ENCODE peak calls at places on chromosomes 2 and 18, in ten cellular contexts. One of them, this sample, is unnamed.
A peak's percentile ranks its signal among the peaks of the same experiment; 100 is the strongest.

GRCh38 chr2:31365348-31365747 is 49.2 kb downstream of the XDH start:
- DNase-seq in thoracic aorta: no peak
- DNase-seq in HS-5: no peak
- DNase-seq in caudate nucleus: no peak
- DNase-seq in Calu3: no peak
- DNase-seq in transverse colon: no peak
- DNase-seq in SHP77 treated with DMSO at 0.1 percent for 48 hours: no peak
- DNase-seq in activated T-helper 9 cell treated with anti-CD3 and anti-CD28 coated beads, Interleukin-2, amount 50 U/mL, for 16 hours: no peak
- DNase-seq in stimulated activated CD8-positive, alpha-beta memory T cell treated with anti-CD3 and anti-CD28 coated beads, Interleukin-15, amount 100 ng/mL, for 24 hours: no peak
- DNase-seq in left lobe of liver: no peak
- DNase-seq in this sample: no peak

GRCh38 chr18:23495723-23496440 is 7.4 kb upstream of the RMC1 start:
- DNase-seq in thoracic aorta: no peak
- DNase-seq in HS-5: no peak
- DNase-seq in caudate nucleus: no peak
- DNase-seq in Calu3: no peak
- DNase-seq in transverse colon: peak; percentile 35
- DNase-seq in SHP77 treated with DMSO at 0.1 percent for 48 hours: peak; percentile 2
- DNase-seq in activated T-helper 9 cell treated with anti-CD3 and anti-CD28 coated beads, Interleukin-2, amount 50 U/mL, for 16 hours: no peak
- DNase-seq in stimulated activated CD8-positive, alpha-beta memory T cell treated with anti-CD3 and anti-CD28 coated beads, Interleukin-15, amount 100 ng/mL, for 24 hours: no peak
- DNase-seq in left lobe of liver: no peak
- DNase-seq in this sample: no peak

GRCh38 chr2:103003750-103004250 is 242.0 kb downstream of the TMEM182 start:
- DNase-seq in thoracic aorta: no peak
- DNase-seq in HS-5: no peak
- DNase-seq in caudate nucleus: no peak
- DNase-seq in Calu3: no peak
- DNase-seq in transverse colon: no peak
- DNase-seq in SHP77 treated with DMSO at 0.1 percent for 48 hours: no peak
- DNase-seq in activated T-helper 9 cell treated with anti-CD3 and anti-CD28 coated beads, Interleukin-2, amount 50 U/mL, for 16 hours: no peak
- DNase-seq in stimulated activated CD8-positive, alpha-beta memory T cell treated with anti-CD3 and anti-CD28 coated beads, Interleukin-15, amount 100 ng/mL, for 24 hours: no peak
- DNase-seq in left lobe of liver: no peak
- DNase-seq in this sample: no peak

GRCh38 chr2:74440378-74441110 is 1.2 kb downstream of the RTKN start:
- DNase-seq in thoracic aorta: peak; percentile 40
- DNase-seq in HS-5: no peak
- DNase-seq in caudate nucleus: peak; percentile 85
- DNase-seq in Calu3: peak; percentile 92
- DNase-seq in transverse colon: peak; percentile 89
- DNase-seq in SHP77 treated with DMSO at 0.1 percent for 48 hours: peak; percentile 61
- DNase-seq in activated T-helper 9 cell treated with anti-CD3 and anti-CD28 coated beads, Interleukin-2, amount 50 U/mL, for 16 hours: no peak
- DNase-seq in stimulated activated CD8-positive, alpha-beta memory T cell treated with anti-CD3 and anti-CD28 coated beads, Interleukin-15, amount 100 ng/mL, for 24 hours: no peak
- DNase-seq in left lobe of liver: peak; percentile 89
- DNase-seq in this sample: peak; percentile 29

GRCh38 chr2:96092896-96093295 is 23.5 kb downstream of the ADRA2B start:
- DNase-seq in thoracic aorta: no peak
- DNase-seq in HS-5: no peak
- DNase-seq in caudate nucleus: no peak
- DNase-seq in Calu3: no peak
- DNase-seq in transverse colon: peak; percentile 6
- DNase-seq in SHP77 treated with DMSO at 0.1 percent for 48 hours: no peak
- DNase-seq in activated T-helper 9 cell treated with anti-CD3 and anti-CD28 coated beads, Interleukin-2, amount 50 U/mL, for 16 hours: no peak
- DNase-seq in stimulated activated CD8-positive, alpha-beta memory T cell treated with anti-CD3 and anti-CD28 coated beads, Interleukin-15, amount 100 ng/mL, for 24 hours: no peak
- DNase-seq in left lobe of liver: peak; percentile 35
- DNase-seq in this sample: no peak

GRCh38 chr2:147165682-147166081 is 679.1 kb upstream of the ACVR2A start:
- DNase-seq in thoracic aorta: no peak
- DNase-seq in HS-5: no peak
- DNase-seq in caudate nucleus: no peak
- DNase-seq in Calu3: no peak
- DNase-seq in transverse colon: no peak
- DNase-seq in SHP77 treated with DMSO at 0.1 percent for 48 hours: no peak
- DNase-seq in activated T-helper 9 cell treated with anti-CD3 and anti-CD28 coated beads, Interleukin-2, amount 50 U/mL, for 16 hours: no peak
- DNase-seq in stimulated activated CD8-positive, alpha-beta memory T cell treated with anti-CD3 and anti-CD28 coated beads, Interleukin-15, amount 100 ng/mL, for 24 hours: no peak
- DNase-seq in left lobe of liver: no peak
- DNase-seq in this sample: no peak

GRCh38 chr2:166068981-166069380 is 58.8 kb downstream of the SCN1A start:
- DNase-seq in thoracic aorta: no peak
- DNase-seq in HS-5: no peak
- DNase-seq in caudate nucleus: no peak
- DNase-seq in Calu3: no peak
- DNase-seq in transverse colon: no peak
- DNase-seq in SHP77 treated with DMSO at 0.1 percent for 48 hours: no peak
- DNase-seq in activated T-helper 9 cell treated with anti-CD3 and anti-CD28 coated beads, Interleukin-2, amount 50 U/mL, for 16 hours: no peak
- DNase-seq in stimulated activated CD8-positive, alpha-beta memory T cell treated with anti-CD3 and anti-CD28 coated beads, Interleukin-15, amount 100 ng/mL, for 24 hours: no peak
- DNase-seq in left lobe of liver: no peak
- DNase-seq in this sample: no peak

GRCh38 chr2:113886479-113887383 is 3.2 kb upstream of the ACTR3 start:
- DNase-seq in thoracic aorta: no peak
- DNase-seq in HS-5: peak; percentile 90
- DNase-seq in caudate nucleus: no peak
- DNase-seq in Calu3: peak; percentile 35
- DNase-seq in transverse colon: peak; percentile 72
- DNase-seq in SHP77 treated with DMSO at 0.1 percent for 48 hours: no peak
- DNase-seq in activated T-helper 9 cell treated with anti-CD3 and anti-CD28 coated beads, Interleukin-2, amount 50 U/mL, for 16 hours: no peak
- DNase-seq in stimulated activated CD8-positive, alpha-beta memory T cell treated with anti-CD3 and anti-CD28 coated beads, Interleukin-15, amount 100 ng/mL, for 24 hours: no peak
- DNase-seq in left lobe of liver: no peak
- DNase-seq in this sample: no peak

GRCh38 chr2:1972948-1973347 is 228.6 kb upstream of the PXDN start:
- DNase-seq in thoracic aorta: no peak
- DNase-seq in HS-5: no peak
- DNase-seq in caudate nucleus: no peak
- DNase-seq in Calu3: no peak
- DNase-seq in transverse colon: no peak
- DNase-seq in SHP77 treated with DMSO at 0.1 percent for 48 hours: no peak
- DNase-seq in activated T-helper 9 cell treated with anti-CD3 and anti-CD28 coated beads, Interleukin-2, amount 50 U/mL, for 16 hours: no peak
- DNase-seq in stimulated activated CD8-positive, alpha-beta memory T cell treated with anti-CD3 and anti-CD28 coated beads, Interleukin-15, amount 100 ng/mL, for 24 hours: no peak
- DNase-seq in left lobe of liver: no peak
- DNase-seq in this sample: no peak

GRCh38 chr2:20917724-20918572 is 95.0 kb upstream of the LDAH start:
- DNase-seq in thoracic aorta: no peak
- DNase-seq in HS-5: no peak
- DNase-seq in caudate nucleus: no peak
- DNase-seq in Calu3: no peak
- DNase-seq in transverse colon: no peak
- DNase-seq in SHP77 treated with DMSO at 0.1 percent for 48 hours: no peak
- DNase-seq in activated T-helper 9 cell treated with anti-CD3 and anti-CD28 coated beads, Interleukin-2, amount 50 U/mL, for 16 hours: no peak
- DNase-seq in stimulated activated CD8-positive, alpha-beta memory T cell treated with anti-CD3 and anti-CD28 coated beads, Interleukin-15, amount 100 ng/mL, for 24 hours: no peak
- DNase-seq in left lobe of liver: no peak
- DNase-seq in this sample: no peak

GRCh38 chr2:3127279-3127690 is 250.3 kb downstream of the EIPR1 start:
- DNase-seq in thoracic aorta: no peak
- DNase-seq in HS-5: no peak
- DNase-seq in caudate nucleus: no peak
- DNase-seq in Calu3: no peak
- DNase-seq in transverse colon: no peak
- DNase-seq in SHP77 treated with DMSO at 0.1 percent for 48 hours: peak; percentile 62
- DNase-seq in activated T-helper 9 cell treated with anti-CD3 and anti-CD28 coated beads, Interleukin-2, amount 50 U/mL, for 16 hours: no peak
- DNase-seq in stimulated activated CD8-positive, alpha-beta memory T cell treated with anti-CD3 and anti-CD28 coated beads, Interleukin-15, amount 100 ng/mL, for 24 hours: no peak
- DNase-seq in left lobe of liver: no peak
- DNase-seq in this sample: no peak

GRCh38 chr2:9538000-9538507 is 17.6 kb downstream of the ADAM17 start:
- DNase-seq in thoracic aorta: no peak
- DNase-seq in HS-5: no peak
- DNase-seq in caudate nucleus: no peak
- DNase-seq in Calu3: no peak
- DNase-seq in transverse colon: no peak
- DNase-seq in SHP77 treated with DMSO at 0.1 percent for 48 hours: no peak
- DNase-seq in activated T-helper 9 cell treated with anti-CD3 and anti-CD28 coated beads, Interleukin-2, amount 50 U/mL, for 16 hours: no peak
- DNase-seq in stimulated activated CD8-positive, alpha-beta memory T cell treated with anti-CD3 and anti-CD28 coated beads, Interleukin-15, amount 100 ng/mL, for 24 hours: no peak
- DNase-seq in left lobe of liver: no peak
- DNase-seq in this sample: no peak

GRCh38 chr2:156456616-156457015 is 20.4 kb downstream of the GPD2 start:
- DNase-seq in thoracic aorta: no peak
- DNase-seq in HS-5: no peak
- DNase-seq in caudate nucleus: peak; percentile 29
- DNase-seq in Calu3: no peak
- DNase-seq in transverse colon: no peak
- DNase-seq in SHP77 treated with DMSO at 0.1 percent for 48 hours: no peak
- DNase-seq in activated T-helper 9 cell treated with anti-CD3 and anti-CD28 coated beads, Interleukin-2, amount 50 U/mL, for 16 hours: no peak
- DNase-seq in stimulated activated CD8-positive, alpha-beta memory T cell treated with anti-CD3 and anti-CD28 coated beads, Interleukin-15, amount 100 ng/mL, for 24 hours: no peak
- DNase-seq in left lobe of liver: no peak
- DNase-seq in this sample: no peak